ENCODE peak calls at places on chromosome 6, in ten cellular contexts. J, A, C, X, U, Y, E, L, F and N are unnamed samples.
A peak's percentile ranks its signal among the peaks of the same experiment; 100 is the strongest.

GRCh38 chr6:8192067-8192466 is 89.7 kb upstream of the EEF1E1 start:
- DNase-seq in J (no peak), A (no peak), C (no peak), X (no peak), U (no peak), Y (no peak), E (no peak), L (no peak), F (no peak), N (no peak)

GRCh38 chr6:122476131-122476530 is 4.5 kb upstream of the SERINC1 start:
- DNase-seq in J (peak; percentile 46), A (no peak), C (peak; percentile 33), X (no peak), U (no peak), Y (no peak), E (peak; percentile 25), L (no peak), F (no peak), N (peak; percentile 37)

GRCh38 chr6:81383472-81383871 is 369.0 kb downstream of the TENT5A start:
- DNase-seq in J (no peak), A (no peak), C (no peak), X (no peak), U (no peak), Y (no peak), E (no peak), L (no peak), F (no peak), N (no peak)

GRCh38 chr6:4565301-4566250 is 210.6 kb upstream of the CDYL start:
- DNase-seq in J (no peak), A (no peak), C (no peak), X (no peak), U (no peak), Y (no peak), E (no peak), L (no peak), F (no peak), N (no peak)

GRCh38 chr6:113697642-113698410 is 159.3 kb upstream of the MARCKS start:
- DNase-seq in J (peak; percentile 81), A (peak; percentile 22), C (no peak), X (no peak), U (no peak), Y (no peak), E (no peak), L (no peak), F (no peak), N (peak; percentile 77)

GRCh38 chr6:47407295-47408281 is 70.0 kb upstream of the CD2AP start:
- DNase-seq in J (peak; percentile 11), A (no peak), C (no peak), X (no peak), U (no peak), Y (no peak), E (peak; percentile 69), L (no peak), F (no peak), N (no peak)

GRCh38 chr6:165894228-165894825 is 231.3 kb upstream of the PDE10A start:
- DNase-seq in J (no peak), A (no peak), C (no peak), X (no peak), U (no peak), Y (no peak), E (no peak), L (no peak), F (no peak), N (no peak)

GRCh38 chr6:33173228-33174180 is 18.8 kb downstream of the COL11A2 start:
- DNase-seq in J (no peak), A (no peak), C (no peak), X (no peak), U (no peak), Y (no peak), E (no peak), L (no peak), F (no peak), N (no peak)

GRCh38 chr6:19988555-19988954 is 151.4 kb downstream of the ID4 start:
- DNase-seq in J (peak; percentile 31), A (no peak), C (no peak), X (no peak), U (no peak), Y (no peak), E (no peak), L (peak; percentile 11), F (no peak), N (no peak)